ENCODE peak calls at places on chromosomes 1 and 21, in seven cellular contexts. Y, B, X, U, F, S and T are unnamed samples.

GRCh38 chr1:63323866-63324778 is 1.8 kb downstream of the FOXD3 start:
- DNase-seq in Y (no peak), B (no peak), X (peak), U (peak), F (no peak), S (no peak), T (no peak)

GRCh38 chr1:53792751-53793150 is 45.3 kb downstream of the NDC1 start:
- DNase-seq in Y (no peak), B (no peak), X (no peak), U (no peak), F (no peak), S (no peak), T (no peak)

GRCh38 chr1:116902027-116902426 is 7.7 kb upstream of the PTGFRN start:
- DNase-seq in Y (no peak), B (no peak), X (no peak), U (no peak), F (no peak), S (no peak), T (no peak)

GRCh38 chr1:78840447-78841251 is 165.9 kb downstream of the ADGRL4 start:
- DNase-seq in Y (no peak), B (no peak), X (peak), U (no peak), F (peak), S (peak), T (peak)

GRCh38 chr1:160217466-160218165 is 12.4 kb downstream of the PEA15 start:
- DNase-seq in Y (no peak), B (no peak), X (peak), U (no peak), F (no peak), S (peak), T (peak)

GRCh38 chr1:144101397-144102050 is 129.7 kb upstream of the FAM72C start:
- DNase-seq in Y (peak), B (peak), X (peak), U (peak), F (peak), S (no peak), T (no peak)

GRCh38 chr1:228792601-228793000 is 57.3 kb downstream of the RHOU start:
- DNase-seq in Y (no peak), B (no peak), X (no peak), U (no peak), F (no peak), S (no peak), T (no peak)

GRCh38 chr1:198160946-198161614 is 4.3 kb downstream of the NEK7 start:
- DNase-seq in Y (no peak), B (no peak), X (no peak), U (no peak), F (no peak), S (no peak), T (no peak)

GRCh38 chr1:226674892-226675719 is 64.0 kb downstream of the ITPKB start:
- DNase-seq in Y (peak), B (peak), X (no peak), U (no peak), F (peak), S (no peak), T (no peak)
- H3K4me3 ChIP-seq in Y (no peak), B (peak), X (no peak), U (no peak), F (no peak), S (no peak), T (no peak)

GRCh38 chr1:214958491-214958890 is 124.0 kb upstream of the KCNK2 start:
- DNase-seq in Y (no peak), B (no peak), X (no peak), U (no peak), F (no peak), S (no peak), T (peak)

GRCh38 chr1:214957330-214958137 is 125.0 kb upstream of the KCNK2 start:
- DNase-seq in Y (no peak), B (no peak), X (peak), U (peak), F (no peak), S (peak), T (peak)

DNA sequence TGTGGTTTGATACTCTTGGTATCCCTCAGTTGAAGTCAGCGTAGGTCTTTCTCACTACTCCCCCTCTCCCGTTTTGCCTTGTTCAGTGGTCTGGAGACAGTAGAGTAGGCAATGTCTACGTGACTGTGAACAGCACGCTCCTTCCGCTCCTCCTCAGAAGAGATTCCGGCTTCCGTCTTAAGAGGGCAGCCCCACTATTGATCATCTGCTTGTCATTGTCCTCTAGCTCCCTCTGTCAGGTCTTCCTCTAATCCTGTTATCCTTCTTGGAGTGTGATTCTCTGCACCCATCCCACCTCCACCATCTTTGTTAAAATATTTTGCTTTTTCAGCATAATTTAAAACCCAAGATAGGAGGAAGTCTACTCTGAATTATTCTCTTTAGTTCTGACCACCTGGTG is 129.9 kb upstream of the KCNK2 start:
- DNase-seq in Y (no peak), B (no peak), X (no peak), U (peak), F (no peak), S (no peak), T (peak)
- TF ChIP-seq CTCF in Y (no peak), B (no peak), X (no peak), U (no peak), F (no peak), S (no peak), T (no peak)

GRCh38 chr21:16070207-16070651 is 340.4 kb downstream of the USP25 start:
- DNase-seq in Y (no peak), B (no peak), X (peak), U (no peak), F (no peak), S (no peak), T (no peak)
- H3K4me3 ChIP-seq in Y (no peak), B (no peak), X (peak), U (no peak), F (no peak), S (no peak), T (no peak)

GRCh38 chr1:33111965-33112364 is 31.0 kb downstream of the AZIN2 start:
- DNase-seq in Y (no peak), B (no peak), X (peak), U (peak), F (no peak), S (peak), T (peak)
- TF ChIP-seq CTCF in Y (peak), B (peak), X (no peak), U (peak), F (no peak), S (peak), T (peak)

GRCh38 chr1:1204998-1205768 is 1.2 kb downstream of the TNFRSF18 start:
- DNase-seq in Y (no peak), B (no peak), X (no peak), U (no peak), F (no peak), S (no peak), T (no peak)
- H3K4me3 ChIP-seq in Y (no peak), B (peak), X (no peak), U (no peak), F (no peak), S (no peak), T (no peak)

DNA sequence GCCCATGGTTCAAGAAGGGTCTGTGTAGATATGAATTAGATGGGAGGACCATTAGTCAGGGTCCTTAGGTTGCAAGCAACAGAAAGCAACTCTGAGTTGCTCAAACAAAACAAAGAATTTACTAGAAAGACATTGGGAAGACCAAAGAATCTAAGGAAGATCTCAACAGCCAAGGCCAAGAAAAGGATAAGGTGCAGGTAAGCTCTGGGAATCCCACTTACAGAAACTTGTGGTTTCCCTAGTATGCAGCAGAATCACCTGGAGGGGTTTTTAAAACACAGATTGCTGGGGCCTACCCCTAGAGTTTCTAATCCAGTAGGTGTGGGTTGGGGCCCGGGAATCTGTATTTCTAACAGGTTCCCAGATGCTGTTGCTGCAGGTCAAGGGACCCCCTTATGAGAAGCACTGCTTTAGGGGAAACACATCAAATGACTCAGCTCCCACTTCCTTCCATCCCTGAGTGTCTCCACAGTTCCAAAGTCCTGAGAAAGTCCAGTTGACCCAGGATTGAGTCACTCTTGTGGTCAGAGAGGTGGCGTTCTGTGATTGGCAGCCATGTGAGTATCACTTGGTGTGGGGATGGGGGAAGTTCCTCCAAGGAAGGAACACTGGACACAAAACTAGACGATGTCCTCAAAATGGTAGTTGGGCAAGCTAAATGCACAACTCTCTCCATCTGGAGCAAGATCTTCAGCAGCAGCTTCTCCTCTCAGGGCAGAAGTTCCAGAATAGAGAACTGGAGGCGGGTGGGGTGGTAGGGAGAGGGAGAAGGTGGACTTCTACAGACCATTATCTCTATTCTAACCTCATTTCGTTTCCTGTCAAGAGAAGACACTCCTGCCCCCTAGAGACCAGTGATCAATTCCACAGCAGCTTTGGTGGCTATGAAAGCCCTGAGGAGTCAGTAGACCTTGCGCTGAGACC is 24.2 kb upstream of the EYA3 start:
- DNase-seq in Y (peak), B (no peak), X (peak), U (peak), F (peak), S (peak), T (peak)
- TF ChIP-seq CTCF in Y (no peak), B (no peak), X (no peak), U (no peak), F (no peak), S (peak), T (peak)

DNA sequence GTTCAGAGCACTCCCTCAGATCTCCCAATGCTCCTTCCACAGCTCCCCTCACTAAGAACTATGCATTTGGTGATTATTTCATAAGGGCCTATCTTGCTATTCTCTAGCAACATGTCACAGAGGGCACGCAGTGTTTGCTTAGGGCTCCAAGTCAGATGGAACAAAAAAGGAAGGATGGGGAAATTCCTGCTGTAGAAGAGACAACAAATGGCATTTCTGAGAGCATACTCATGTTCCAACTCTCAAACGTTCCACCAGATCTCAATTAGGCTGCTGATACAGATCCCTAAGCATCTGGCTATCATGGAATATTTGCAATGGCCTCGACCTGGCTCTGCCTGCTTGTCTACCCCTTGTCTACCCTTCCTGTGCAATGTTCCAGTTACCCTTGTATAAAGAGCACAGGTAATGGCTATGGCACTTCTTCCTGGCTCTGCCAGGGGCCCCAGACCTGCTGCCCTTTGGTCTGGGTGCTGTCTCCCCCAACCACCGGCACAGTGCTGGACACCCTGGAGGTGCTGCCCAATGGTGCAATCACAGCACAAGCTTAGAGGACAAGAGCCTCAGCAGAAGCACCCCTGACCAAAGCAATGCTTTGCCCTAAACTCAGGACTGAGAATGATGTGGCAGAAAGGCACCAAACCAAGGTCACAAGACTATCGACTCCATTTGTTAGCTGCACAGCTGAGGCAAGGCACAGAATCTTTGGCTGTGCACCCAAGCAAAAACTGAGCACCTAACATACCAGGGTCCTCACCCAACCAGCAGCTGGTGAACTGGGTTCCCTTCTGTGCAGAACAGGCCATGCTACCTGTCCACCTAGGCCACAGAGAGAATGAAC is 3.6 kb downstream of the PARP1 start:
- DNase-seq in Y (no peak), B (no peak), X (peak), U (no peak), F (no peak), S (peak), T (peak)
- H3K4me3 ChIP-seq in Y (no peak), B (no peak), X (no peak), U (no peak), F (no peak), S (no peak), T (no peak)

GRCh38 chr1:40769815-40770214 is 13.8 kb upstream of the KCNQ4 start:
- DNase-seq in Y (no peak), B (no peak), X (no peak), U (no peak), F (no peak), S (no peak), T (no peak)
- TF ChIP-seq CTCF in Y (peak), B (peak), X (peak), U (peak), F (no peak), S (peak), T (no peak)

GRCh38 chr1:7677815-7678214 is 93.3 kb upstream of the VAMP3 start:
- DNase-seq in Y (no peak), B (no peak), X (no peak), U (no peak), F (no peak), S (no peak), T (no peak)

GRCh38 chr1:7680791-7681165 is 90.3 kb upstream of the VAMP3 start:
- DNase-seq in Y (no peak), B (peak), X (no peak), U (no peak), F (no peak), S (no peak), T (peak)

GRCh38 chr1:7678491-7679158 is 92.5 kb upstream of the VAMP3 start:
- DNase-seq in Y (no peak), B (no peak), X (no peak), U (no peak), F (no peak), S (no peak), T (no peak)

GRCh38 chr1:7679873-7680790 is 91.0 kb upstream of the VAMP3 start:
- DNase-seq in Y (no peak), B (peak), X (peak), U (peak), F (no peak), S (peak), T (peak)

GRCh38 chr1:7679159-7679872 is 91.8 kb upstream of the VAMP3 start:
- DNase-seq in Y (no peak), B (no peak), X (no peak), U (no peak), F (no peak), S (no peak), T (no peak)
- H3K4me3 ChIP-seq in Y (peak), B (peak), X (no peak), U (no peak), F (no peak), S (no peak), T (peak)